ENCODE peak calls at places on chromosome 14, in six cellular contexts. C is GM19239, Y is neural crest cell, Z is NCI-H2107, J is T-cell, M is adrenal gland. T is an unnamed sample.

GRCh38 chr14:69963966-69964365 is 84.8 kb downstream of the SMOC1 start:
- DNase-seq in C (no peak), Y (no peak), Z (no peak), J (no peak), M (no peak), T (no peak)

GRCh38 chr14:62304172-62304571 is 542.0 kb downstream of the SNAPC1 start:
- DNase-seq in C (no peak), Y (no peak), Z (no peak), J (no peak), M (no peak), T (no peak)

GRCh38 chr14:75234173-75234855 is 44.3 kb upstream of the FOS start:
- DNase-seq in C (no peak), Y (no peak), Z (no peak), J (no peak), M (peak; percentile 62), T (no peak)

GRCh38 chr14:61280092-61280525 is 1.0 kb downstream of the TMEM30B start:
- DNase-seq in C (no peak), Y (no peak), Z (no peak), J (no peak), M (peak; percentile 24), T (peak; percentile 24)

GRCh38 chr14:102590667-102591099 is 1.8 kb upstream of the RCOR1 start:
- DNase-seq in C (no peak), Y (peak; percentile 47), Z (no peak), J (no peak), M (peak; percentile 26), T (no peak)

GRCh38 chr14:61927521-61927920 is 165.3 kb downstream of the SNAPC1 start:
- DNase-seq in C (no peak), Y (no peak), Z (no peak), J (no peak), M (no peak), T (no peak)

GRCh38 chr14:72666610-72667009 is 227.3 kb downstream of the DPF3 start:
- DNase-seq in C (no peak), Y (no peak), Z (no peak), J (no peak), M (no peak), T (no peak)

GRCh38 chr14:63598821-63599220 is 42.9 kb downstream of the WDR89 start:
- DNase-seq in C (no peak), Y (no peak), Z (no peak), J (no peak), M (no peak), T (no peak)

GRCh38 chr14:94342334-94342934 is 19.3 kb upstream of the SERPINA6 start:
- DNase-seq in C (no peak), Y (no peak), Z (no peak), J (no peak), M (peak; percentile 96), T (no peak)

GRCh38 chr14:58587271-58587670 is 50.5 kb upstream of the DACT1 start:
- DNase-seq in C (no peak), Y (no peak), Z (no peak), J (no peak), M (peak; percentile 51), T (no peak)

GRCh38 chr14:62179367-62180018 is 417.3 kb downstream of the SNAPC1 start:
- DNase-seq in C (peak; percentile 1), Y (peak; percentile 44), Z (peak; percentile 88), J (no peak), M (peak; percentile 76), T (no peak)

GRCh38 chr14:83300454-83301064 is 1766.9 kb upstream of the SEL1L start:
- DNase-seq in C (no peak), Y (no peak), Z (peak; percentile 19), J (no peak), M (no peak), T (no peak)

GRCh38 chr14:30521899-30522736 is 36.8 kb upstream of the G2E3 start:
- DNase-seq in C (peak; percentile 16), Y (no peak), Z (peak; percentile 56), J (no peak), M (no peak), T (no peak)

GRCh38 chr14:103879570-103880333 is 32.4 kb upstream of the PPP1R13B start:
- DNase-seq in C (peak; percentile 46), Y (no peak), Z (no peak), J (no peak), M (peak; percentile 88), T (no peak)

GRCh38 chr14:60753264-60754126 is 18.9 kb downstream of the MNAT1 start:
- DNase-seq in C (peak; percentile 58), Y (no peak), Z (no peak), J (peak; percentile 60), M (no peak), T (no peak)

GRCh38 chr14:64971452-64971889 is 665 bp downstream of the RAB15 start:
- DNase-seq in C (no peak), Y (no peak), Z (no peak), J (no peak), M (no peak), T (no peak)

GRCh38 chr14:96205994-96206392 is 1.4 kb downstream of the BDKRB2 start:
- DNase-seq in C (no peak), Y (no peak), Z (no peak), J (no peak), M (no peak), T (no peak)

GRCh38 chr14:104787736-104788532 is 7.6 kb downstream of the AKT1 start:
- DNase-seq in C (no peak), Y (no peak), Z (no peak), J (no peak), M (no peak), T (no peak)

GRCh38 chr14:37142835-37143499 is 29.4 kb downstream of the SLC25A21 start:
- DNase-seq in C (no peak), Y (no peak), Z (no peak), J (no peak), M (no peak), T (no peak)

GRCh38 chr14:26867171-26867757 is 269.4 kb upstream of the NOVA1 start:
- DNase-seq in C (no peak), Y (no peak), Z (no peak), J (no peak), M (no peak), T (no peak)

GRCh38 chr14:103070971-103071542 is 13.0 kb upstream of the LBHD2 start:
- DNase-seq in C (no peak), Y (no peak), Z (no peak), J (no peak), M (no peak), T (no peak)

GRCh38 chr14:76640923-76641395 is 120.3 kb upstream of the VASH1 start:
- DNase-seq in C (no peak), Y (no peak), Z (no peak), J (no peak), M (no peak), T (no peak)

GRCh38 chr14:34374998-34375740 is 86.9 kb downstream of the SPTSSA start:
- DNase-seq in C (no peak), Y (no peak), Z (no peak), J (no peak), M (no peak), T (no peak)

GRCh38 chr14:43665570-43666267 is 841.4 kb downstream of the FSCB start:
- DNase-seq in C (no peak), Y (no peak), Z (no peak), J (no peak), M (no peak), T (no peak)

GRCh38 chr14:74976264-74977113 is 21.1 kb upstream of the PGF start:
- DNase-seq in C (no peak), Y (no peak), Z (no peak), J (no peak), M (no peak), T (no peak)

GRCh38 chr14:63273091-63273490 is 45.6 kb downstream of the GPHB5 start:
- DNase-seq in C (no peak), Y (no peak), Z (no peak), J (no peak), M (no peak), T (no peak)

GRCh38 chr14:100735271-100735670 is 8.6 kb downstream of the DLK1 start:
- DNase-seq in C (no peak), Y (no peak), Z (no peak), J (no peak), M (no peak), T (no peak)

GRCh38 chr14:102363182-102363952 is 626 bp downstream of the TECPR2 start:
- DNase-seq in C (peak; percentile 16), Y (peak; percentile 30), Z (no peak), J (peak; percentile 14), M (peak; percentile 57), T (no peak)

GRCh38 chr14:101814869-101815268 is 53.4 kb downstream of the PPP2R5C start:
- DNase-seq in C (no peak), Y (no peak), Z (no peak), J (no peak), M (no peak), T (no peak)

GRCh38 chr14:62436256-62436655 is 609.0 kb downstream of the KCNH5 start:
- DNase-seq in C (no peak), Y (no peak), Z (no peak), J (no peak), M (no peak), T (no peak)

GRCh38 chr14:36105401-36105800 is 71.1 kb downstream of the PTCSC3 start:
- DNase-seq in C (no peak), Y (no peak), Z (peak; percentile 78), J (no peak), M (no peak), T (no peak)

GRCh38 chr14:71626281-71626835 is 305.9 kb upstream of the RGS6 start:
- DNase-seq in C (no peak), Y (no peak), Z (no peak), J (no peak), M (no peak), T (no peak)